ENCODE peak calls at places on chromosomes 4 and X, in nine cellular contexts. I is stimulated activated CD4-positive, alpha-beta T cell treated with anti-CD3 and anti-CD28 coated beads, Interleukin-12 subunit alpha, Interleukin-12 subunit beta, amount 100 ng/mL, for 4 hours; K is NCI-H2081; Q is neural progenitor cell; J is ovary; E is left colon; C is astrocyte of the hippocampus; A is endothelial cell; G is retina. N is an unnamed sample.

GRCh38 chr4:20318011-20318898 is 66.5 kb downstream of the SLIT2 start:
- DNase-seq in J (no peak), C (no peak), E (no peak), G (no peak), K (peak; percentile 52), Q (peak; percentile 13), A (no peak), I (no peak), N (no peak)

GRCh38 chr4:77635246-77635645 is 29.6 kb downstream of the CXCL13 start:
- DNase-seq in C (no peak), G (no peak), I (no peak), K (no peak), Q (no peak), E (no peak), A (no peak), J (no peak), N (no peak)

GRCh38 chrX:86604620-86605019 is 456.4 kb downstream of the DACH2 start:
- DNase-seq in Q (no peak), I (no peak), K (no peak), E (no peak), A (no peak), G (no peak), C (no peak), J (no peak), N (peak; percentile 29)

GRCh38 chrX:25344191-25344936 is 328.6 kb upstream of the ARX start:
- DNase-seq in J (no peak), A (no peak), E (no peak), G (peak; percentile 14), I (no peak), Q (peak; percentile 46), C (peak; percentile 16), K (peak; percentile 80), N (no peak)

GRCh38 chr4:138890921-138891570 is 124.5 kb upstream of the NOCT start:
- DNase-seq in C (no peak), E (no peak), J (no peak), Q (no peak), A (no peak), I (no peak), K (peak; percentile 95), G (peak; percentile 54), N (no peak)

GRCh38 chrX:148270499-148270898 is 229.9 kb upstream of the AFF2 start:
- DNase-seq in G (no peak), I (no peak), Q (no peak), C (no peak), A (no peak), J (no peak), E (no peak), K (no peak), N (no peak)

GRCh38 chrX:64439551-64439950 is 44.3 kb upstream of the MTMR8 start:
- DNase-seq in G (no peak), E (no peak), C (no peak), A (no peak), Q (no peak), K (no peak), I (no peak), J (no peak), N (no peak)

GRCh38 chrX:151393514-151393913 is 3.5 kb upstream of the VMA21 start:
- DNase-seq in Q (peak; percentile 72), K (peak; percentile 26), G (no peak), J (no peak), E (no peak), I (no peak), A (no peak), C (peak; percentile 5), N (peak; percentile 81)

GRCh38 chr4:165780735-165781134 is 92.3 kb upstream of the TLL1 start:
- DNase-seq in E (no peak), K (no peak), J (no peak), I (no peak), C (no peak), G (no peak), Q (no peak), A (no peak), N (no peak)

GRCh38 chrX:9825966-9826365 is 39.7 kb downstream of the SHROOM2 start:
- DNase-seq in Q (no peak), K (no peak), J (no peak), I (no peak), E (no peak), C (no peak), G (no peak), A (no peak), N (no peak)

GRCh38 chr4:1856920-1857699 is 1.2 kb upstream of the LETM1 start:
- DNase-seq in J (peak; percentile 51), E (peak; percentile 53), I (no peak), A (peak; percentile 20), G (peak; percentile 57), Q (peak; percentile 56), K (no peak), C (peak; percentile 54), N (no peak)